ENCODE peak calls at places on chromosomes 3 and 15, in six cellular contexts. One of them, this sample, is unnamed.

GRCh38 chr15:61315471-61315870 is 86.4 kb upstream of the RORA start:
- DNase-seq in H1: no peak
- DNase-seq in fibroblast of lung: no peak
- DNase-seq in pancreas: no peak
- DNase-seq in heart left ventricle: no peak
- DNase-seq in keratinocyte: no peak
- DNase-seq in this sample: peak; percentile 7

GRCh38 chr3:30232546-30232945 is 373.9 kb upstream of the TGFBR2 start:
- DNase-seq in H1: no peak
- DNase-seq in keratinocyte: no peak
- DNase-seq in pancreas: no peak
- DNase-seq in heart left ventricle: no peak
- DNase-seq in fibroblast of lung: no peak
- DNase-seq in this sample: no peak

GRCh38 chr15:68224546-68225250 is 4.8 kb downstream of the CLN6 start:
- DNase-seq in fibroblast of lung: no peak
- DNase-seq in keratinocyte: no peak
- DNase-seq in heart left ventricle: no peak
- DNase-seq in pancreas: no peak
- DNase-seq in H1: peak; percentile 29
- DNase-seq in this sample: no peak

GRCh38 chr3:20185364-20185732 is 658 bp downstream of the SGO1 start:
- DNase-seq in pancreas: no peak
- DNase-seq in keratinocyte: no peak
- DNase-seq in heart left ventricle: no peak
- DNase-seq in fibroblast of lung: peak; percentile 29
- DNase-seq in H1: peak; percentile 48
- DNase-seq in this sample: peak; percentile 22

GRCh38 chr15:74651251-74651741 is 35.7 kb downstream of the CLK3 start:
- DNase-seq in fibroblast of lung: no peak
- DNase-seq in keratinocyte: no peak
- DNase-seq in H1: no peak
- DNase-seq in heart left ventricle: no peak
- DNase-seq in pancreas: no peak
- DNase-seq in this sample: peak; percentile 56

GRCh38 chr15:23578521-23579150 is 13.2 kb downstream of the MKRN3 start:
- DNase-seq in fibroblast of lung: no peak
- DNase-seq in heart left ventricle: no peak
- DNase-seq in pancreas: no peak
- DNase-seq in keratinocyte: no peak
- DNase-seq in H1: no peak
- DNase-seq in this sample: no peak

GRCh38 chr15:63292241-63292640 is 14.8 kb downstream of the APH1B start:
- DNase-seq in keratinocyte: no peak
- DNase-seq in pancreas: no peak
- DNase-seq in fibroblast of lung: no peak
- DNase-seq in H1: no peak
- DNase-seq in heart left ventricle: no peak
- DNase-seq in this sample: no peak

GRCh38 chr15:71201471-71201870 is 86.2 kb downstream of the THSD4 start:
- DNase-seq in keratinocyte: no peak
- DNase-seq in fibroblast of lung: peak; percentile 44
- DNase-seq in heart left ventricle: peak; percentile 41
- DNase-seq in H1: no peak
- DNase-seq in pancreas: no peak
- DNase-seq in this sample: no peak

GRCh38 chr15:68377766-68378165 is 54.2 kb downstream of the ITGA11 start:
- DNase-seq in fibroblast of lung: no peak
- DNase-seq in H1: peak; percentile 26
- DNase-seq in pancreas: no peak
- DNase-seq in keratinocyte: no peak
- DNase-seq in heart left ventricle: no peak
- DNase-seq in this sample: no peak

GRCh38 chr3:167872941-167873340 is 137.4 kb downstream of the SERPINI1 start:
- DNase-seq in keratinocyte: no peak
- DNase-seq in heart left ventricle: no peak
- DNase-seq in fibroblast of lung: no peak
- DNase-seq in H1: no peak
- DNase-seq in pancreas: no peak
- DNase-seq in this sample: peak; percentile 29

GRCh38 chr15:55915876-55916567 is 77.4 kb downstream of the NEDD4 start:
- DNase-seq in keratinocyte: no peak
- DNase-seq in fibroblast of lung: peak; percentile 37
- DNase-seq in heart left ventricle: no peak
- DNase-seq in H1: no peak
- DNase-seq in pancreas: no peak
- DNase-seq in this sample: peak; percentile 38

GRCh38 chr3:80618295-80619256 is 850.8 kb upstream of the ROBO1 start:
- DNase-seq in H1: no peak
- DNase-seq in keratinocyte: no peak
- DNase-seq in heart left ventricle: no peak
- DNase-seq in fibroblast of lung: no peak
- DNase-seq in pancreas: no peak
- DNase-seq in this sample: no peak

GRCh38 chr3:144963810-144964209 is 992.2 kb downstream of the DIPK2A start:
- DNase-seq in pancreas: no peak
- DNase-seq in H1: no peak
- DNase-seq in keratinocyte: no peak
- DNase-seq in heart left ventricle: no peak
- DNase-seq in fibroblast of lung: no peak
- DNase-seq in this sample: no peak

GRCh38 chr3:79414821-79415220 is 353.0 kb downstream of the ROBO1 start:
- DNase-seq in heart left ventricle: no peak
- DNase-seq in keratinocyte: peak; percentile 38
- DNase-seq in H1: no peak
- DNase-seq in fibroblast of lung: peak; percentile 96
- DNase-seq in pancreas: no peak
- DNase-seq in this sample: peak; percentile 74

GRCh38 chr3:8546609-8547008 is 45.0 kb downstream of the LMCD1 start:
- DNase-seq in keratinocyte: no peak
- DNase-seq in pancreas: no peak
- DNase-seq in fibroblast of lung: no peak
- DNase-seq in H1: no peak
- DNase-seq in heart left ventricle: no peak
- DNase-seq in this sample: no peak

GRCh38 chr3:73520931-73521461 is 103.7 kb downstream of the PDZRN3 start:
- DNase-seq in H1: no peak
- DNase-seq in keratinocyte: no peak
- DNase-seq in heart left ventricle: no peak
- DNase-seq in pancreas: no peak
- DNase-seq in fibroblast of lung: peak; percentile 66
- DNase-seq in this sample: no peak

GRCh38 chr15:90871097-90871715 is 2.8 kb downstream of the FURIN start:
- DNase-seq in heart left ventricle: no peak
- DNase-seq in H1: peak; percentile 66
- DNase-seq in fibroblast of lung: peak; percentile 28
- DNase-seq in pancreas: peak; percentile 60
- DNase-seq in keratinocyte: no peak
- DNase-seq in this sample: no peak

GRCh38 chr15:47688573-47689086 is 28.7 kb upstream of the SEMA6D start:
- DNase-seq in keratinocyte: no peak
- DNase-seq in heart left ventricle: no peak
- DNase-seq in fibroblast of lung: peak; percentile 89
- DNase-seq in pancreas: no peak
- DNase-seq in H1: no peak
- DNase-seq in this sample: peak; percentile 87

GRCh38 chr3:188220988-188221818 is 67.2 kb downstream of the LPP start:
- DNase-seq in pancreas: no peak
- DNase-seq in H1: no peak
- DNase-seq in fibroblast of lung: peak; percentile 72
- DNase-seq in heart left ventricle: peak; percentile 76
- DNase-seq in keratinocyte: no peak
- DNase-seq in this sample: peak; percentile 15

GRCh38 chr3:24156466-24156865 is 211.4 kb downstream of the NR1D2 start:
- DNase-seq in keratinocyte: peak; percentile 80
- DNase-seq in fibroblast of lung: no peak
- DNase-seq in H1: no peak
- DNase-seq in pancreas: no peak
- DNase-seq in heart left ventricle: no peak
- DNase-seq in this sample: peak; percentile 25

GRCh38 chr3:157119369-157119951 is 40.5 kb downstream of the CCNL1 start:
- DNase-seq in H1: no peak
- DNase-seq in keratinocyte: no peak
- DNase-seq in fibroblast of lung: no peak
- DNase-seq in heart left ventricle: no peak
- DNase-seq in pancreas: peak; percentile 42
- DNase-seq in this sample: no peak

GRCh38 chr15:74642328-74642723 is 26.7 kb downstream of the CLK3 start:
- DNase-seq in pancreas: no peak
- DNase-seq in keratinocyte: no peak
- DNase-seq in H1: no peak
- DNase-seq in heart left ventricle: no peak
- DNase-seq in fibroblast of lung: no peak
- DNase-seq in this sample: peak; percentile 45

GRCh38 chr15:83747050-83747717 is 93.3 kb downstream of the ADAMTSL3 start:
- DNase-seq in fibroblast of lung: peak; percentile 75
- DNase-seq in pancreas: no peak
- DNase-seq in H1: no peak
- DNase-seq in heart left ventricle: peak; percentile 28
- DNase-seq in keratinocyte: no peak
- DNase-seq in this sample: peak; percentile 42

GRCh38 chr15:29857196-29857595 is 34.9 kb upstream of the TJP1 start:
- DNase-seq in fibroblast of lung: peak; percentile 17
- DNase-seq in H1: no peak
- DNase-seq in heart left ventricle: no peak
- DNase-seq in keratinocyte: no peak
- DNase-seq in pancreas: no peak
- DNase-seq in this sample: peak; percentile 53

DNA sequence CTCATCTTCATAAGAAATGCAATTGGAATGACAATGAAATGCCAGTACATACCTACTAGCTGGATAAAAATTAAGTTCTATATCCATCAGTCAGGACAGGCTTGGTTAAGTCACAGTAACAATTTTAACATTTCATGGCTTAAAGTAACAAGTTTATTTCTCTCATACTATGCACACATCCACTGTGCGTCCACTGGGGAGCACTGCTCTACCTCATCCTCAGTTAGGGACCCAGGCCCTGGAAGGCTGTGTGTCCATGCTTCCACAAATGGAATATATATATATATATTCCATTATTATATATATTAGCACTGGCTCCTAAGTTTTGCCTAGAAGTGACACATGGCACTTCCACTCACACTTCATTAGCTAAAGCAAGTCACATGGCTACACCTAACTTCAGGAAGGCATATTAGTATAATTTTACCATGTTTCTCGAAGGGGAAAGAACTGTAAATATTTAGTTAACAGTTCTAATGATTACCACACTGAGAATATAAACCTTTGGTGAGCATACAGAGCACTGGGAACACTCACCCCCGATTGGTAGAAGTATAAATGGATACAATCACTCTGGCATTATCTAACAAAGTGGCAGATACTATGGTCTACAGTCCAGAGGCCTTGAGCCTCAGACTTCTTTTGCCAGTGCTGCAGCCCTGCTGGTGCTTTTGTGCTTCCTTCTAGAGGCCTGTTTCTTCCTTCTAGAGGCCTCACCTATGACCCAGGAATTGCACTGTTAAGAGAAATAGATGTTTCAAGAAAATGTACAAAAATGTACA is 28.6 kb downstream of the AP3S2 start:
- DNase-seq in fibroblast of lung: no peak
- DNase-seq in pancreas: no peak
- DNase-seq in H1: no peak
- DNase-seq in heart left ventricle: no peak
- DNase-seq in keratinocyte: no peak
- DNase-seq in this sample: no peak
- TF ChIP-seq CTCF in fibroblast of lung: no peak
- TF ChIP-seq CTCF in pancreas: no peak
- TF ChIP-seq CTCF in H1: no peak
- TF ChIP-seq CTCF in heart left ventricle: no peak
- TF ChIP-seq CTCF in keratinocyte: no peak
- TF ChIP-seq CTCF in this sample: no peak

GRCh38 chr15:92435145-92435544 is 41.5 kb downstream of the ST8SIA2 start:
- DNase-seq in heart left ventricle: no peak
- DNase-seq in H1: no peak
- DNase-seq in keratinocyte: no peak
- DNase-seq in pancreas: no peak
- DNase-seq in fibroblast of lung: no peak
- DNase-seq in this sample: no peak
- H3K27me3 ChIP-seq in heart left ventricle: no peaks in the 10 kb centered on the region
- H3K27me3 ChIP-seq in H1: no peaks in the 10 kb centered on the region
- H3K27me3 ChIP-seq in keratinocyte: no peaks in the 10 kb centered on the region
- H3K27me3 ChIP-seq in pancreas: no peaks in the 10 kb centered on the region
- H3K27me3 ChIP-seq in fibroblast of lung: no peaks in the 10 kb centered on the region
- H3K27me3 ChIP-seq in this sample: no peaks in the 10 kb centered on the region

GRCh38 chr15:48974865-48975264 is 11.1 kb upstream of the SHC4 start:
- DNase-seq in pancreas: no peak
- DNase-seq in heart left ventricle: no peak
- DNase-seq in H1: no peak
- DNase-seq in fibroblast of lung: no peak
- DNase-seq in keratinocyte: no peak
- DNase-seq in this sample: no peak
- TF ChIP-seq CTCF in pancreas: no peak
- TF ChIP-seq CTCF in heart left ventricle: no peak
- TF ChIP-seq CTCF in H1: no peak
- TF ChIP-seq CTCF in fibroblast of lung: no peak
- TF ChIP-seq CTCF in keratinocyte: no peak
- TF ChIP-seq CTCF in this sample: no peak

DNA sequence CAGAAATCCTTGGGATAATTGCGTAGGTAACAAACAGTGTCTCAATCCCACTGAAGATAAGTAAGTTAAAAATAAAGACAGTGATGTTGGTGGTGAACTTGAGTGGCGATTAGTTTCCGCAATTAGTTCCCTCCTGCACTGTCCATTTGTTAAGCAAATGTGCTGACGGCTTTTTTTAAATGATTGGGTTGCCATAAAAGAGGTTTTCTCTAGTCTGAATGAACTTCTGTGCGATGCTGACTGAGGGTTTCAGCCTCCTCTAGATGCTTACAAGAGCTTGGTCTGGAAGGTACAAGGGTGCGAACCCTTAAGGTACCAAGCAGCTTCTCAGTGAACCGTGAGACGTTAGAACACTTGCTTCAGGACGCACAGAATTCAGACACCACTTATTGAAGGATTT is 746 bp downstream of the MCTP2 start:
- DNase-seq in heart left ventricle: no peak
- DNase-seq in H1: no peak
- DNase-seq in pancreas: no peak
- DNase-seq in fibroblast of lung: no peak
- DNase-seq in keratinocyte: no peak
- DNase-seq in this sample: peak; percentile 21
- H3K27me3 ChIP-seq in heart left ventricle: peaks cover 18% of the 10 kb centered on the region
- H3K27me3 ChIP-seq in H1: peaks cover 7% of the 10 kb centered on the region
- H3K27me3 ChIP-seq in pancreas: no peaks in the 10 kb centered on the region
- H3K27me3 ChIP-seq in fibroblast of lung: no peaks in the 10 kb centered on the region
- H3K27me3 ChIP-seq in keratinocyte: no peaks in the 10 kb centered on the region
- H3K27me3 ChIP-seq in this sample: no peaks in the 10 kb centered on the region

This sample was measured in bronchial epithelial cell.